ENCODE peak calls at places on chromosomes 11 and 22, in nine cellular contexts. C is A549, U is tibial nerve, H is mucosa of descending colon, L is fibroblast of mammary gland, D is Caco-2, N is kidney, A is heart right ventricle, J is upper lobe of right lung. E is an unnamed sample.

GRCh38 chr11:67404515-67405195 is 772 bp downstream of the TBC1D10C start:
- DNase-seq in C (no peak), D (no peak), A (no peak), H (peak), J (peak), L (no peak), U (no peak), N (peak), E (no peak)

GRCh38 chr22:46297151-46297819 is 615 bp downstream of the GTSE1 start:
- DNase-seq in D (no peak), H (no peak), C (no peak), L (peak), A (no peak), N (no peak), J (no peak), U (no peak), E (peak)

GRCh38 chr11:26187639-26188038 is 144.3 kb upstream of the ANO3 start:
- DNase-seq in U (no peak), N (no peak), D (peak), L (peak), A (no peak), C (peak), J (no peak), H (no peak), E (peak)

GRCh38 chr22:28019360-28019759 is 100.3 kb upstream of the PITPNB start:
- DNase-seq in U (no peak), H (no peak), N (peak), L (no peak), C (no peak), J (peak), A (no peak), D (peak), E (no peak)

GRCh38 chr11:121018746-121019145 is 5.2 kb upstream of the TBCEL start:
- DNase-seq in N (no peak), D (no peak), A (no peak), J (no peak), C (no peak), U (no peak), H (no peak), L (no peak), E (no peak)

GRCh38 chr11:97432926-97433325 is 1043.1 kb downstream of the JRKL start:
- DNase-seq in A (no peak), L (no peak), N (no peak), C (no peak), J (no peak), D (no peak), U (no peak), H (no peak), E (no peak)

GRCh38 chr11:6927030-6927617 is 898 bp downstream of the ZNF215 start:
- DNase-seq in A (no peak), H (no peak), C (no peak), N (no peak), J (no peak), D (no peak), L (no peak), U (no peak), E (no peak)

GRCh38 chr22:28799125-28799833 is 1.1 kb downstream of the XBP1 start:
- DNase-seq in H (no peak), C (peak), J (no peak), U (peak), A (peak), N (peak), D (no peak), L (peak), E (peak)

GRCh38 chr11:103601230-103601846 is 435.1 kb upstream of the DDI1 start:
- DNase-seq in H (no peak), A (peak), N (no peak), D (peak), J (no peak), C (peak), L (peak), U (no peak), E (peak)

GRCh38 chr11:115912484-115912945 is 408.3 kb upstream of the CADM1 start:
- DNase-seq in U (no peak), J (no peak), C (no peak), H (no peak), L (no peak), D (no peak), N (no peak), A (no peak), E (no peak)

GRCh38 chr11:69470301-69470700 is 11.2 kb upstream of the LINC01488 start:
- DNase-seq in D (no peak), C (no peak), L (no peak), J (no peak), H (peak), U (no peak), N (peak), A (no peak), E (no peak)

GRCh38 chr22:45212306-45212709 is 28.4 kb downstream of the KIAA0930 start:
- DNase-seq in C (peak), J (peak), A (peak), D (no peak), L (peak), H (peak), N (peak), U (no peak), E (peak)

GRCh38 chr11:34823197-34823596 is 93.0 kb downstream of the APIP start:
- DNase-seq in C (no peak), N (no peak), J (no peak), A (no peak), D (no peak), H (no peak), U (no peak), L (no peak), E (no peak)

GRCh38 chr11:122951231-122951630 is 30.4 kb downstream of the BSX start:
- DNase-seq in D (no peak), C (no peak), L (no peak), A (no peak), J (no peak), N (no peak), U (no peak), H (no peak), E (no peak)

GRCh38 chr11:104291646-104292045 is 127.7 kb upstream of the PDGFD start:
- DNase-seq in C (no peak), H (no peak), A (no peak), N (no peak), L (no peak), J (no peak), D (no peak), U (no peak), E (peak)

GRCh38 chr22:40363059-40363458 is 7.3 kb upstream of the SGSM3 start:
- DNase-seq in J (no peak), N (no peak), U (no peak), L (peak), D (no peak), H (no peak), A (no peak), C (no peak), E (no peak)

GRCh38 chr11:1335811-1336761 is 26.7 kb upstream of the TOLLIP start:
- DNase-seq in D (no peak), N (peak), A (peak), U (peak), J (no peak), L (peak), H (peak), C (peak), E (peak)

GRCh38 chr22:43843783-43844530 is 18.4 kb downstream of the SULT4A1 start:
- DNase-seq in J (no peak), N (peak), H (peak), D (no peak), A (no peak), L (no peak), C (no peak), U (no peak), E (no peak)

GRCh38 chr11:4697583-4697982 is at the start of gene OR51E2:
- DNase-seq in J (no peak), U (no peak), A (no peak), D (no peak), H (no peak), L (no peak), C (no peak), N (no peak), E (peak)

DNA sequence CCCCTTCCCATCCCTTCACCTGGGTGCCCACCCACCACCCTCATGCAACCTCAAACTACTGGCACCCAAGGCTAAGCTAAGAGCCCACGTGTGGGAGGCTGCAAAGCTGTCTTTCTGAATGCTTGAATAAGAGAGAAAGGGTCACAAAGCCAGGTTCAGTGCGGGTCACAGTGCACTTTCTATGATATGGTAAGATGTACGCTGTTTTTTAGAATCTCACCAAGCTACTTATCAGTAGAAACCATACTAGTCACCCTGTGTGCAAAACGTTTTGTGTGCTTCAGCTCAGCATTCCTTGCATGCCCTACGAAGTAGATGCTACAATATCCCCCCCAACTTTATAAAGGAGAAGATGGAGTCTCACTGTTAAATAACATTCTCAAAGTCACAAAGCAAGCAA is 14.9 kb downstream of the P2RX3 start:
- DNase-seq in N (no peak), L (no peak), H (no peak), A (no peak), C (no peak), U (no peak), J (no peak), D (no peak), E (no peak)
- H3K4me3 ChIP-seq in N (no peak), L (no peak), H (no peak), A (no peak), C (no peak), U (no peak), J (no peak), D (no peak), E (no peak)

DNA sequence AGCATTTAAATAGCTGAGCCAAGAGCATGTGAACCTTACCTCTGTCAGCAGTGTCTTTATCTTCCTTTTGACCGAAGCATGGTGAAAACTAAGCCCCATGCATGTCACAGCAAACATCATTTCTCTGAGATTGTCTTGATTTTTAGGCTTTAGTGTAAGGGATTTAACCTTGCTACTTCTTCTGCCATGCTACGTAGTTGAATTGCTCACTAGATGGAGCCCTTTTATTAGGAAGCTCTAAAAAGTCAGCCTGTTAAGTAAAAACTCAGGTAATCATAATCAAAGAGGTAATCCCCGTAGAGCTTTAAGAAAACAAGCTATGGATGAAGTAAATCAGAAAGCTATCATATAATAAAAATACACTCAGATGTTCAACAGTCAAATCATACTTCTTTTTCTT is 149.5 kb downstream of the PGR start:
- DNase-seq in J (no peak), N (no peak), D (no peak), C (peak), A (no peak), U (no peak), H (no peak), L (peak), E (peak)
- TF ChIP-seq CTCF in J (peak), N (no peak), D (peak), C (peak), A (peak), U (no peak), H (no peak), L (peak), E (peak)

GRCh38 chr11:114827043-114827442 is 148.7 kb downstream of the NXPE2 start:
- DNase-seq in L (no peak), U (no peak), C (no peak), A (no peak), D (no peak), N (no peak), H (no peak), J (no peak), E (no peak)

DNA sequence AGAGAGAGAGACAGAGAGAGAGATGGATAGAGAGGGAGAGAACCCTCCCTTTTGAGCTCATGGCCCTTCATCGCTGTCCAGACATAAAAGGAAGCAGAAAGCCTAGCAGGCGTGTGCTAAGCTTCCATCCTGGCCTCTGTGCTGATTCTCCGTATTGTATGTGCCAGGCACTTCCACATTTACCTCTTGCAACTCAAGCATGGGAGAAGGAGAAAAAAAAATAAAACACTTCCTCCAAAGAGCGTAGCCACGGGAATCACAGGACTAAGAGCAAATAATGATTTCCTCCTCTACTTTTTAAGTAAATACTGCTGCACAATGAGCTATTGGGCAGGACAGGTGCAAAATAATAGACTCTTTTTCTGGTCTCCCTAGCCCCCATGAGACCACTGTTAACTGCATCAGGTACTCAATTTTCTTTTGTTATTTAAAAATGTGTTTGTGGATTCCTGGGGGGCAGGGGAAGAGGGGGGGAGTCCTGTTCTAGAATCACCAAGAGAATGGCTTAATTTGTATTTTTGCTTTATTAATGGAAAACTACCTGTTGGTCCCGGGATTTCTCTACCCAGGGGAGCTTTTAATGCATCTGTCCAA is 154.3 kb downstream of the NXPE2 start:
- DNase-seq in N (no peak), A (no peak), C (no peak), U (no peak), D (no peak), L (no peak), H (no peak), J (no peak), E (no peak)
- H3K4me3 ChIP-seq in N (no peak), A (no peak), C (no peak), U (no peak), D (no peak), L (no peak), H (no peak), J (no peak), E (no peak)

GRCh38 chr11:117703209-117703608 is 93.8 kb downstream of the DSCAML1 start:
- DNase-seq in C (peak), D (peak), L (no peak), A (no peak), H (no peak), N (no peak), U (no peak), J (no peak), E (no peak)
- TF ChIP-seq CTCF in C (no peak), D (no peak), L (no peak), A (no peak), H (no peak), N (no peak), U (no peak), J (no peak), E (no peak)

DNA sequence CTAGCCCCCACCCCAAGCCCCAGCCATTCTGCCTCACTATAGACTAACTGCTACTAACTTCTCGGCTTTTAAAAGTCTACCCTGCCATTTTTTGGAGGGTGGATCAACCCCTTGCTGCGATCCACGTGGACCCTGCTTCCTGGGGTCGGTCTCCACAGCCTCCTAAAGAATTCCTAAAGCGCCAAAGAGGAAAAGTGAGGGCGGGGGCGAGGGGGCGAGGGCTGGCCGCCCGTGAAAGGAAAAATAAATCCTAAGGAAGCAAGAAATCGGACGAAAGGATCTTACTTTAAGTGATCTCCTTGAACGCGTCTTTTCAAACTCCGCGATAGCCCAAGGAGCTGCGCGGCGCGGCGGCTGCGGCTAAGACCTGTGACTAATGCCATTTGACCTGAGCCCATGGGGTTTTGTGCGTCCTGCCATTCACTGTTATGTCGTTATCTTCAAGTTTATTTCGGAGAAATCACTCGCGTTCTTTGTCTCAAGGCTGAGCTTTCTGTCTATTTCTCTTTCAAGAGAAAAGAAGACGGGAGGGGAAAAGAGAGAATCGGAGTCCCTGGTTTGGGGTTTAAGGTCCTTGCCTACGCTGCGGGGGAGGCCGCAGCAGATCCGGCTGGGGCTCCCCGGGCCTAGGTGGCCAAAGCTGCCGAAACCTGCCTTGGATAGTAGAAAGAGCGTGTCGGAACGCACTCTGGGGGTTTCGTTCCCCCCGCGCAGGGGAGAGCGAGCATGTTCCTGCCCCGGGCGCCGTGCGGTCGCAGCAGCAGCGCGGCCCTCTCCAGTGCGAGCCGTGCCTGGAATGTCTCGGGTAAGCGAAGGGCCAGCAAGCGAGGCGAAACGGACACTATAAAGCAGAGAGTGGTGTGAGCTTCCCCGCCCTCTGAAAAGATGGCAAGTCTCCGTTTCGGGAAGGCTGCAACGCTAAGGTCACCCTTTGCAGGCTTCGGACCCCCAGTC is 2.8 kb upstream of the DBX1 start:
- DNase-seq in H (no peak), N (no peak), D (no peak), U (no peak), C (peak), J (no peak), A (no peak), L (peak), E (peak)
- H3K4me3 ChIP-seq in H (no peak), N (peak), D (no peak), U (peak), C (peak), J (peak), A (peak), L (no peak), E (peak)

GRCh38 chr11:127844843-127845242 is 742.5 kb downstream of the ETS1 start:
- DNase-seq in H (no peak), N (no peak), U (no peak), C (no peak), D (no peak), A (no peak), L (no peak), J (no peak), E (no peak)

DNA sequence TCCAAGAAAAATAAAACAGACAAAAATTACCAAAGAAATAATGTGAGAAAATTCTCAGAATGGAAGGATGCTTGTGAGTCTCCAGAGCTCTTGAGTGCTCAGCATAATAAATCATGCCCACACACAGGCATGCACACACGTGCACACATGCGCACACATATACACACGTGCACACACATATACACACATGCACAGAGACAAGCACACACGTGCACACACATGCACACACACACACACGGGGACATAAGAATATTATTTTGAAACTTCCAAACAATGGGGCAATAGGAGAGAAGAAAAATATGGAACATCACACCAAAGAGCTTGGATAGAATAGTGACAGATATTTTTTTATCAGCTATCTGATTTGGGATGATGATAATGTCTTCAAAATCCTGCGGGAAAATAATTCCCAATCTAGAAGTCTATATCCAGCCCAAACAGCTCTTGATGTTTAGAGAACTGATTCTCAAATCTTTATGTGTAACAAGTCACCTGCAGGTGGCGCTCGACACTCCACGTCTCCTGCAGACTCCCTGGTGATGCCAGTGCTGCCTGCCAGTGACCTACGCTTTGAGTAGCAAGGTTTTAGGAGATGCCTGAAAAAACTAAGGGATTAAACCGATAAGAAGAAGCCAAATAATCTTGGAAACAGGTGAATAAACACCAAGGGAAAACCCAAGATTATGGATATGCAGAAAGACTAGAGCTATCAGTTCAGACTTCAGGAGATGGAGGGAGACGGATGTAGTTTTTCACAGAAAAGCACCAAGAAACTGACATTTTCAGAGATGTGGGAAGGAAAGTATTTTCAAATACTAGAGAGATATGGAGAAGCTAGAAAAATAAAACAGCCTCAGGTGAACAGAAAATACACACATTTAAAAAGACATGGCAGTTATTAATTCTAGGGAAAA is 743.6 kb downstream of the ETS1 start:
- DNase-seq in C (peak), J (peak), L (peak), D (peak), H (peak), N (peak), U (peak), A (peak), E (peak)
- TF ChIP-seq CTCF in C (peak), J (peak), L (peak), D (peak), H (no peak), N (peak), U (peak), A (peak), E (peak)

DNA sequence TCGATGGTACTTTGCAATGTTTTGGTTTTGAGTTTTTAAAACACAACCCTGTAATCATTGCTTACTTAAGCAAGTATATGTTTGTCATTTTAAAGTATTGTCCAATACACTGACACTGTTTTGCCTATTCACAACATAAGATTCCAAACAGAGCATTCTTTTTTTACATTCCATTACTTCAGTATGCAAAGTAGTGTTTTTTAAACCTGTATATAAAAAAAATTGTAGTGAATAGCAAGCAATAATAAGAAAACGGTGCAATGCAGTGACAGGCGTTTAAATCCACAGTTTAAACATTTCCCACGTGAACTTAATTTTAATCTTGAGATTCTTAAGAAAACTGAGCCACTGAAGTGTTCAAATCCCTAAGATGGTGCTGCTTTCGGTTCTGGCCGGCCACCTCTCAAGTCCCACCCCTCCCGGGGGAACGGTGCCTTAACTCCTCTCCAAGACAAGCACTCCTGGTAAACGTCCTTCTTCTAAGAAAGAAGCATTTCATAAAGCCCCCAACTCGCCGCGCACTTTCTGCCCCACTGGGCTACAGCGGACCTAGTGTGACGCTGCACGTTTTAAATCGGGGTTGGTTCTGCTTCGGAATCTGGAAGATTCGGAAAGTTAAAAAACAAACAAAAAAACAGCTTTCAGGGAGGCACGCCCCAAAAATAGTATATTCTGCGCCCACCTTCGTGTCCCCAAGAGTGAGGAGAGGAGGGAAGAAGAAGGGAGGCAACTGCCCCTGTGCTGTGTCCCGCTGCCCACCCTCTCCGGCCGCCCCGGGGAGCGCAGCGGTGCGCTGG is 2.9 kb downstream of the PGR start:
- DNase-seq in C (no peak), H (no peak), N (peak), A (peak), U (peak), D (no peak), L (peak), J (no peak), E (peak)
- H3K4me3 ChIP-seq in C (peak), H (peak), N (peak), A (peak), U (peak), D (no peak), L (peak), J (peak), E (peak)